ENCODE peak calls at places on chromosome 22, in seven cellular contexts. B is cardiac fibroblast, W is frontal cortex, P is hypothalamus, N is M059J, D is HT-29, H is AG09319. O is an unnamed sample.

GRCh38 chr22:36936362-36937116 is 23.1 kb downstream of the CSF2RB start:
- DNase-seq in B (no peak), N (no peak), D (no peak), W (no peak), H (no peak), P (no peak), O (no peak)

GRCh38 chr22:48403521-48403921 is 1424.2 kb downstream of the BRD1 start:
- DNase-seq in W (no peak), D (no peak), H (no peak), B (no peak), N (no peak), P (no peak), O (no peak)

GRCh38 chr22:49519117-49519737 is 308.4 kb downstream of the BRD1 start:
- DNase-seq in W (no peak), N (no peak), D (no peak), P (no peak), H (no peak), B (no peak), O (no peak)

GRCh38 chr22:48802576-48802975 is 1025.1 kb downstream of the BRD1 start:
- DNase-seq in H (no peak), D (no peak), N (no peak), B (no peak), W (no peak), P (no peak), O (no peak)

GRCh38 chr22:45949921-45950320 is 27.0 kb downstream of the WNT7B start:
- DNase-seq in B (no peak), N (no peak), W (no peak), P (no peak), D (no peak), H (no peak), O (no peak)

GRCh38 chr22:49413551-49413950 is 414.1 kb downstream of the BRD1 start:
- DNase-seq in P (no peak), B (no peak), H (no peak), W (no peak), N (no peak), D (no peak), O (no peak)

GRCh38 chr22:46635756-46636155 is 15.6 kb downstream of the GRAMD4 start:
- DNase-seq in B (no peak), N (no peak), P (no peak), D (no peak), H (no peak), W (no peak), O (no peak)

GRCh38 chr22:19921544-19922081 is 20.0 kb upstream of the COMT start:
- DNase-seq in N (no peak), P (no peak), D (no peak), B (no peak), H (no peak), W (no peak), O (no peak)

GRCh38 chr22:44839061-44839460 is 86.7 kb downstream of the ARHGAP8 start:
- DNase-seq in W (no peak), P (no peak), H (no peak), B (no peak), N (no peak), D (no peak), O (no peak)

GRCh38 chr22:42316988-42317387 is 46.5 kb upstream of the TCF20 start:
- DNase-seq in W (no peak), B (peak; percentile 53), D (peak; percentile 39), N (peak; percentile 56), P (no peak), H (no peak), O (peak; percentile 39)

GRCh38 chr22:37654556-37655251 is 3.8 kb upstream of the PDXP start:
- DNase-seq in N (no peak), H (no peak), B (no peak), D (no peak), P (no peak), W (no peak), O (no peak)